ENCODE peak calls at places on chromosome 1, in seven cellular contexts. X, A, R, P, S, B and Q are unnamed samples.

GRCh38 chr1:164440222-164440621 is 118.8 kb upstream of the PBX1 start:
- DNase-seq in X (no peak), A (no peak), R (no peak), P (peak), S (no peak), B (peak), Q (no peak)

GRCh38 chr1:116125761-116126160 is 14.6 kb downstream of the MAB21L3 start:
- DNase-seq in X (no peak), A (no peak), R (no peak), P (no peak), S (no peak), B (peak), Q (no peak)

GRCh38 chr1:21262282-21263051 is 27.8 kb downstream of the ECE1 start:
- DNase-seq in X (no peak), A (peak), R (no peak), P (peak), S (no peak), B (no peak), Q (no peak)

GRCh38 chr1:157450106-157450505 is 102.2 kb downstream of the FCRL5 start:
- DNase-seq in X (no peak), A (no peak), R (no peak), P (no peak), S (no peak), B (no peak), Q (no peak)

GRCh38 chr1:114956570-114956969 is 73.1 kb upstream of the TSHB start:
- DNase-seq in X (no peak), A (no peak), R (peak), P (no peak), S (peak), B (peak), Q (peak)

GRCh38 chr1:15902882-15903281 is 55.4 kb downstream of the SPEN start:
- DNase-seq in X (no peak), A (no peak), R (peak), P (no peak), S (no peak), B (peak), Q (no peak)

GRCh38 chr1:15952317-15953258 is 23.3 kb downstream of the ZBTB17 start:
- DNase-seq in X (no peak), A (no peak), R (peak), P (peak), S (no peak), B (peak), Q (peak)

GRCh38 chr1:14996133-14997050 is 157.2 kb upstream of the TMEM51 start:
- DNase-seq in X (no peak), A (peak), R (peak), P (no peak), S (no peak), B (peak), Q (no peak)

GRCh38 chr1:88204111-88204510 is 480.0 kb upstream of the PKN2 start:
- DNase-seq in X (no peak), A (no peak), R (no peak), P (no peak), S (no peak), B (no peak), Q (no peak)

GRCh38 chr1:30668026-30668425 is 55.4 kb downstream of the MATN1 start:
- DNase-seq in X (no peak), A (no peak), R (peak), P (no peak), S (no peak), B (peak), Q (peak)

GRCh38 chr1:206506803-206507394 is 432 bp upstream of the RASSF5 start:
- DNase-seq in X (no peak), A (no peak), R (no peak), P (no peak), S (peak), B (no peak), Q (peak)

GRCh38 chr1:67646145-67647035 is 38.6 kb upstream of the GADD45A start:
- DNase-seq in X (no peak), A (peak), R (no peak), P (peak), S (no peak), B (peak), Q (peak)

GRCh38 chr1:59020151-59020997 is 236.5 kb upstream of the JUN start:
- DNase-seq in X (no peak), A (peak), R (peak), P (no peak), S (no peak), B (peak), Q (peak)

GRCh38 chr1:145918992-145919939 is 749 bp upstream of the PEX11B start:
- DNase-seq in X (no peak), A (peak), R (peak), P (peak), S (peak), B (peak), Q (peak)

GRCh38 chr1:15159166-15159555 is 5.6 kb downstream of the TMEM51 start:
- DNase-seq in X (no peak), A (no peak), R (no peak), P (no peak), S (no peak), B (no peak), Q (no peak)

GRCh38 chr1:214155987-214156567 is 124.9 kb upstream of the SMYD2 start:
- DNase-seq in X (no peak), A (no peak), R (no peak), P (peak), S (no peak), B (no peak), Q (no peak)

GRCh38 chr1:98333936-98334335 is 327.6 kb upstream of the SNX7 start:
- DNase-seq in X (no peak), A (no peak), R (no peak), P (no peak), S (no peak), B (no peak), Q (no peak)

GRCh38 chr1:36981771-36982622 is 52.3 kb downstream of the GRIK3 start:
- DNase-seq in X (no peak), A (no peak), R (no peak), P (no peak), S (no peak), B (no peak), Q (no peak)

GRCh38 chr1:201269900-201270410 is 13.4 kb upstream of the PKP1 start:
- DNase-seq in X (no peak), A (no peak), R (no peak), P (no peak), S (no peak), B (no peak), Q (no peak)

GRCh38 chr1:25037174-25038074 is 107.3 kb upstream of the RUNX3 start:
- DNase-seq in X (no peak), A (no peak), R (no peak), P (peak), S (peak), B (peak), Q (peak)

GRCh38 chr1:153929981-153930948 is 7.5 kb upstream of the GATAD2B start:
- DNase-seq in X (no peak), A (no peak), R (no peak), P (no peak), S (no peak), B (no peak), Q (no peak)

GRCh38 chr1:36161656-36162531 is 5.9 kb downstream of the MAP7D1 start:
- DNase-seq in X (no peak), A (no peak), R (peak), P (no peak), S (no peak), B (peak), Q (peak)

GRCh38 chr1:99003911-99004269 is 771 bp downstream of the PLPPR5 start:
- DNase-seq in X (no peak), A (peak), R (no peak), P (peak), S (no peak), B (no peak), Q (no peak)

GRCh38 chr1:42674682-42675081 is 7.5 kb upstream of the YBX1 start:
- DNase-seq in X (no peak), A (no peak), R (no peak), P (no peak), S (no peak), B (no peak), Q (no peak)

DNA sequence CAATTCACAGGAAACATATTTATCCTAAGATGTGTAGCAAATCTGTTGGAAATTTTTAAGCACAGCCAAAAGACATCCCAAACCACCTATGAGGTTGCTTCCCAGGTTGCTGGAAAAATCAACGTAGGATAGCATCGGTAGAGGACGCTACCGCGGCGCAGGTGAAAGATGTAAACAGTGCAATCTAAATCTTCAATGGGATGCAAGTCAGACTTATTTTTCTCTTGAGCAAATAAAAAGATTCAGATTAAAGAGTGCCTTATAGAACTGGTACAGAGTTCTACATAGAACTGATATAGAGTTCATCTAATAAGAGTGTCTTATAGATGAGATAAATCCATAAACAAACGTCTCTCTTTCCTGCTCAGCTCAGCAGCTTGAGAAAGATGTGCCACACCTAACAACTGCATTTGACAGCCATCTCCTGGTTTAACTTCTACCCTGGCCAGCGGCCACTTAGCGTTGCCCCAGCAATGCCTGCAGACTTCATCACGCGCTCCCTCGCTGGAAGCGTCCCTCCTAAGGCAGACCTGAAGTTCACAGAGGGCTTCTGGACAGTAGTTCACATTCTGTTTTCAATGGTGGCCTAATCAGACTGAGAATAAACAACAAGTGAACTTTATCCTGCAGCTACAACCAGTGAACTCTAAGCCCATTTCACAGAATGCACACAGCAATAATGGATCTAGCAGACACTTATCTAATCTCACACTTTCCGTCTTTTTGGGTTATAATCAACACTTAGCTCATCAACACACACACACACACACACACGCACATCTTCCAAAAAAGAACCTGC is 164.5 kb downstream of the TOMM20 start:
- DNase-seq in X (no peak), A (peak), R (no peak), P (no peak), S (no peak), B (no peak), Q (no peak)
- TF ChIP-seq CTCF in X (no peak), A (no peak), R (no peak), P (no peak), S (no peak), B (peak), Q (no peak)

DNA sequence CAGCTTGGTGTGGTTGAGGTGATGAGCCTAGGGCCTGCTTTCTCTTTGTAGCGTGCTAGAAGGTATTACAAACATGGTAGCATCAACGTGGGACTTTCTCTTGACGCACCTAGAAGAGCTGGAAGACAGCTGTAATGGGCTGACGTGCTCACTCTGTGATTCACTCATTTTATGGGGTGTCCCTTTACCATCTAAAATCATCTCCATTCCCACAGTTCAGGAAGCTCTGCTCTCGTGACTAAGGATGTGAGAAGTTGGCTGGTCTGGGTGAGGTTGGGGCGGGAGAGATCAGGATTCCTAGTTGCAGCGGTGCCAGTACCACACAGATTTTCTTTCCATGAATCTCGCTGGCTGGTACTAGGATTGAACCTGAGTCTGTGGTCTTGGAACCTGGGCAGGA is 4.2 kb downstream of the HTR6 start:
- DNase-seq in X (no peak), A (no peak), R (no peak), P (no peak), S (no peak), B (peak), Q (no peak)
- TF ChIP-seq CTCF in X (no peak), A (no peak), R (no peak), P (no peak), S (no peak), B (no peak), Q (no peak)

GRCh38 chr1:34753163-34753562 is 1.7 kb upstream of the GJB5 start:
- DNase-seq in X (no peak), A (no peak), R (peak), P (no peak), S (no peak), B (peak), Q (no peak)
- TF ChIP-seq CTCF in X (no peak), A (no peak), R (no peak), P (no peak), S (no peak), B (peak), Q (no peak)

DNA sequence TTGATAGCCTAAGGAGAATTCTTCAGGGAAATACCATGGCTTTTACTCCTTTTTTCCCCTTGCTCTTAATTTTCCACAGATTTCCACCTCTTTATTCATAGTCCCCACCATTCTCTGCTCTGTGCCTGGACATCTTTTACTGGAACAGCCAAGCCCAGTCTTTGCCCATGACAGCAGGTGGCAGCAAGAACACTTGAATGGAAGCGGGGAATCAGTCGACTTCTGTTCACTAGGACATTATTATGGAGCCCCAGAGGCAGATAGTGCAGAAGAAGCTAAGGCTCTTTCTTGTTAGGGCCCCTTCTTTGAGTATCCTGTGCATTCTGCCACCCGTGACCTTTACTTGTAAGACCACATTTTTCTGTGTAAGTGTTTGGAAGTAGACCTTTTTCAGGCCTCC is 6.3 kb downstream of the OR14I1 start:
- DNase-seq in X (no peak), A (no peak), R (no peak), P (no peak), S (no peak), B (peak), Q (peak)
- TF ChIP-seq CTCF in X (no peak), A (no peak), R (no peak), P (peak), S (no peak), B (peak), Q (no peak)

GRCh38 chr1:228071839-228072657 is 10.5 kb upstream of the ARF1 start:
- DNase-seq in X (no peak), A (no peak), R (no peak), P (no peak), S (no peak), B (no peak), Q (no peak)
- TF ChIP-seq CTCF in X (no peak), A (no peak), R (no peak), P (no peak), S (no peak), B (peak), Q (no peak)